ENCODE peak calls at places on chromosomes 2 and 18, in four cellular contexts. Q is endodermal cell, K is HCT116, O is kidney. A is an unnamed sample. For H3K4me1, the result is how much of the 10 kb centered on the place peaks cover.

GRCh38 chr2:3222636-3223035 is 155.0 kb downstream of the EIPR1 start:
- DNase-seq in Q (peak), O (no peak), K (no peak), A (no peak)

GRCh38 chr2:96325884-96326255 is 753 bp downstream of the ITPRIPL1 start:
- DNase-seq in Q (no peak), O (no peak), K (no peak), A (no peak)

GRCh38 chr2:39875182-39875913 is 96.3 kb upstream of the THUMPD2 start:
- DNase-seq in Q (no peak), O (peak), K (no peak), A (no peak)

GRCh38 chr18:58103339-58103930 is 59.4 kb downstream of the NEDD4L start:
- DNase-seq in K (no peak), Q (peak), O (no peak), A (no peak)

GRCh38 chr2:136297974-136298373 is 180.0 kb upstream of the CXCR4 start:
- DNase-seq in Q (no peak), O (no peak), K (no peak), A (no peak)

GRCh38 chr18:36381075-36381474 is 83.6 kb downstream of the FHOD3 start:
- DNase-seq in K (no peak), O (no peak), Q (no peak), A (no peak)

GRCh38 chr2:209938906-209939305 is 63.5 kb upstream of the RPE start:
- DNase-seq in Q (no peak), K (no peak), O (no peak), A (no peak)

GRCh38 chr2:15432642-15433261 is 128.4 kb downstream of the NBAS start:
- DNase-seq in Q (no peak), O (no peak), K (no peak), A (no peak)

GRCh38 chr2:183186296-183186695 is 62.1 kb downstream of the NUP35 start:
- DNase-seq in K (no peak), Q (no peak), O (no peak), A (no peak)

GRCh38 chr2:54083021-54083420 is 32.4 kb upstream of the ACYP2 start:
- DNase-seq in Q (peak), O (no peak), K (no peak), A (no peak)

GRCh38 chr2:6301426-6301825 is 564.3 kb downstream of the CMPK2 start:
- DNase-seq in K (no peak), Q (no peak), O (no peak), A (no peak)

GRCh38 chr2:197706839-197707207 is 1.7 kb downstream of the MARS2 start:
- DNase-seq in K (no peak), O (no peak), Q (peak), A (no peak)

GRCh38 chr2:66550826-66551225 is 115.9 kb downstream of the MEIS1 start:
- DNase-seq in Q (no peak), K (no peak), O (no peak), A (no peak)

GRCh38 chr2:108409768-108410167 is 32.0 kb downstream of the SULT1C4 start:
- DNase-seq in K (no peak), Q (no peak), O (no peak), A (no peak)

GRCh38 chr2:193187816-193188215 is 993.1 kb upstream of the TMEFF2 start:
- DNase-seq in O (no peak), Q (no peak), K (no peak), A (no peak)

GRCh38 chr2:170974304-170974993 is 45.4 kb downstream of the GORASP2 start:
- DNase-seq in Q (peak), K (no peak), O (no peak), A (no peak)

GRCh38 chr2:240505946-240506345 is 51.8 kb downstream of the ANKMY1 start:
- DNase-seq in K (no peak), O (peak), Q (peak), A (no peak)

GRCh38 chr18:6992761-6993160 is 124.8 kb downstream of the LAMA1 start:
- DNase-seq in O (no peak), K (no peak), Q (no peak), A (no peak)

GRCh38 chr2:199460101-199460671 is 2.4 kb upstream of the SATB2 start:
- DNase-seq in Q (no peak), O (no peak), K (peak), A (peak)

GRCh38 chr2:156818944-156819343 is 382.8 kb downstream of the GPD2 start:
- DNase-seq in K (no peak), O (no peak), Q (no peak), A (no peak)

GRCh38 chr2:130808482-130809268 is 28.0 kb upstream of the ARHGEF4 start:
- DNase-seq in O (no peak), Q (no peak), K (peak), A (no peak)

GRCh38 chr18:69127844-69128486 is 272.7 kb upstream of the DOK6 start:
- DNase-seq in Q (no peak), O (no peak), K (no peak), A (no peak)

GRCh38 chr18:63421514-63421913 is 762 bp downstream of the VPS4B start:
- DNase-seq in K (no peak), O (no peak), Q (no peak), A (no peak)

GRCh38 chr18:2237706-2238105 is 333.6 kb downstream of the METTL4 start:
- DNase-seq in Q (no peak), O (no peak), K (no peak), A (no peak)

GRCh38 chr2:48034295-48034694 is 128.0 kb upstream of the FBXO11 start:
- DNase-seq in Q (no peak), K (no peak), O (no peak), A (no peak)

GRCh38 chr2:240704651-240705050 is 13.0 kb downstream of the AQP12A start:
- DNase-seq in O (peak), K (no peak), Q (no peak), A (no peak)

GRCh38 chr18:68676913-68677312 is 38.0 kb downstream of the TMX3 start:
- DNase-seq in K (no peak), Q (no peak), O (no peak), A (no peak)

GRCh38 chr2:199370150-199370780 is 87.5 kb downstream of the SATB2 start:
- DNase-seq in Q (no peak), O (no peak), K (no peak), A (no peak)

GRCh38 chr2:172299741-172300140 is 127.6 kb upstream of the ITGA6 start:
- DNase-seq in K (no peak), Q (no peak), O (no peak), A (no peak)

GRCh38 chr18:21489119-21489750 is 111.3 kb downstream of the ESCO1 start:
- DNase-seq in K (peak), Q (peak), O (no peak), A (no peak)

GRCh38 chr2:239114119-239114581 is 266.3 kb downstream of the TWIST2 start:
- DNase-seq in Q (peak), O (no peak), K (no peak), A (no peak)

DNA sequence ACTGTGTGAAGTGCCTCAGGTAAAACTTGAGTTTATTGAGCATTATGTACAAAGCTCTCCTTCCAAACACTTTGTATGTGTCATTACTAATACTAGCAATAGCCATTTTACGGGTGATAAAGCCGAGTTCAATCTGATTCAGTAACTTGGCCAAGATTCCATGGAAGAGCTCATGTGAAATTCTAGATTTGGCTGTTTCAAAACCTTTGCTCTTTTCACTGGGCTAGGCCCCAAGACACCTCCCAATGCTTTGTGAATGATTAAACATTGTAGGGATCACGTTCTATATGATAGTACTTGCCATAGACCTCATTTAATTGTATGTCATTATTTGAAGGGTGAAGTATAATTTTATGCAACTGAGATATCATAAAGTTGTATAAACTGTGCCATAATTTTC is 8.9 kb upstream of the NFE2L2 start:
- DNase-seq in O (no peak), Q (no peak), K (no peak), A (no peak)
- H3K4me1 ChIP-seq in O (under half), Q (under half), K (under half), A (under half)

GRCh38 chr2:30235008-30235655 is 3.8 kb downstream of the LBH start:
- DNase-seq in Q (peak), K (no peak), O (no peak), A (no peak)
- H3K4me1 ChIP-seq in Q (under half), K (under half), O (under half), A (half or more)

GRCh38 chr2:186913870-186914269 is 64.9 kb upstream of the ZSWIM2 start:
- DNase-seq in O (no peak), Q (no peak), K (no peak), A (no peak)
- H3K4me1 ChIP-seq in O (under half), Q (under half), K (under half), A (under half)

GRCh38 chr2:128637481-128638155 is 318.9 kb upstream of the HS6ST1 start:
- DNase-seq in K (no peak), Q (peak), O (no peak), A (no peak)

GRCh38 chr2:128638311-128638710 is 319.6 kb upstream of the HS6ST1 start:
- DNase-seq in K (no peak), O (peak), Q (peak), A (no peak)

GRCh38 chr2:128636802-128637147 is 318.1 kb upstream of the HS6ST1 start:
- DNase-seq in K (no peak), Q (peak), O (peak), A (no peak)

GRCh38 chr2:128633501-128633900 is 314.8 kb upstream of the HS6ST1 start:
- DNase-seq in Q (no peak), O (no peak), K (no peak), A (no peak)

GRCh38 chr2:128635361-128635900 is 316.8 kb upstream of the HS6ST1 start:
- DNase-seq in O (peak), K (no peak), Q (peak), A (no peak)
- H3K4me1 ChIP-seq in O (under half), K (under half), Q (under half), A (under half)

GRCh38 chr2:196256585-196256984 is 85.2 kb upstream of the STK17B start:
- DNase-seq in O (no peak), K (no peak), Q (no peak), A (no peak)

GRCh38 chr2:196249860-196250259 is 78.5 kb upstream of the STK17B start:
- DNase-seq in O (no peak), Q (no peak), K (no peak), A (no peak)

GRCh38 chr2:196252408-196253114 is 81.2 kb upstream of the STK17B start:
- DNase-seq in O (no peak), K (no peak), Q (no peak), A (no peak)

GRCh38 chr2:196251132-196251531 is 79.8 kb upstream of the STK17B start:
- DNase-seq in K (no peak), O (no peak), Q (no peak), A (no peak)

GRCh38 chr2:196253115-196253484 is 81.7 kb upstream of the STK17B start:
- DNase-seq in Q (no peak), O (no peak), K (no peak), A (no peak)
- H3K4me1 ChIP-seq in Q (under half), O (under half), K (under half), A (under half)

DNA sequence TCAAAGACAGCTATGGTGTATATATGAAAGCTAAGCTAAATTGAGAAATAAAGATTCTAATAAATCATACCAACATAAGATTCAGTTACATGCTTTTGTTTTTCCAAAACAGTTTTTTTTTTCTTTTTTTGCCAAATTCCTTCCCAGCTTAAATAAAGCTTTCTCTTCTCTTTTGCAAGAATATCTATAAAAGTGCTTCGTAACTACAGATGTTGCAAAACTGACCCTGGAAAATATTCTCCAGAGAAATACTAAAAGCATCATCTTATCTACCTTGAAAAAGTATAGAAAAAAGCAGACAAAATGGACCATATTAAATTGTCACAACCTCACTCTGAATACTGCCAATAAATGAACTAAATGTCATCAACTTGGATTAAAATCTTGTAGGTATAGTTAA is 38.7 kb downstream of the FANCL start:
- DNase-seq in K (no peak), O (no peak), Q (no peak), A (no peak)
- H3K4me1 ChIP-seq in K (under half), O (under half), Q (under half), A (under half)

GRCh38 chr18:41996020-41996419 is 41.0 kb downstream of the PIK3C3 start:
- DNase-seq in O (no peak), K (no peak), Q (no peak), A (no peak)
- H3K4me1 ChIP-seq in O (under half), K (under half), Q (under half), A (under half)

GRCh38 chr2:217903859-217904613 is 98.8 kb downstream of the TNS1 start:
- DNase-seq in O (peak), K (no peak), Q (no peak), A (peak)

GRCh38 chr2:217904614-217904965 is 98.2 kb downstream of the TNS1 start:
- DNase-seq in Q (no peak), K (no peak), O (no peak), A (no peak)

GRCh38 chr2:217905906-217906305 is 96.9 kb downstream of the TNS1 start:
- DNase-seq in O (no peak), K (no peak), Q (no peak), A (no peak)

GRCh38 chr2:217906787-217907186 is 96.0 kb downstream of the TNS1 start:
- DNase-seq in Q (no peak), O (no peak), K (no peak), A (no peak)

DNA sequence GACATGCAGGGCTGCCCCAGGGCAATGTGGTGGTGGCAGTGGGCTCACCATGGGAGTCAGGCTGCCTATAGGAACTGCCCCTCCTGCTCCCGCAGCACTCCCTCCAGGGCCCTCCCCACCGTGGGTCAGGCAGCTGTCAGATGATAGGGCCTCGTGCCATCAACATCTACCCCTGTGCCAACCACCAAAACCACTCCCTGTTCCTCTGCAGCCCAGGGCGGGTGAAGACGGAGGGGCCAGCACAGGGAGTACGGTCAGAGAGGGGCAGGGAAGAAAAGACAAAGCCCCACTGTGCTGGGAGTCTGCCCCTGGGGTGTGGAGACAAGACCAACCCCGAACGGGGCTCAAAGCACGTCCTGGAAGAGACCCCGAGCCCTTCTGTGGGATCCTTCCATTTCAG is 97.4 kb downstream of the TNS1 start:
- DNase-seq in K (no peak), Q (no peak), O (no peak), A (peak)
- H3K4me1 ChIP-seq in K (under half), Q (under half), O (half or more), A (half or more)

GRCh38 chr2:101306410-101306809 is 2.1 kb downstream of the RNF149 start:
- DNase-seq in O (no peak), K (no peak), Q (no peak), A (no peak)
- H3K4me1 ChIP-seq in O (under half), K (under half), Q (under half), A (half or more)

GRCh38 chr2:20577495-20578235 is 73.2 kb downstream of the HS1BP3 start:
- DNase-seq in Q (no peak), O (peak), K (no peak), A (no peak)

GRCh38 chr2:20575935-20576597 is 74.8 kb downstream of the HS1BP3 start:
- DNase-seq in K (no peak), Q (no peak), O (peak), A (no peak)

GRCh38 chr2:20575414-20575813 is 75.5 kb downstream of the HS1BP3 start:
- DNase-seq in K (no peak), Q (no peak), O (peak), A (no peak)

GRCh38 chr2:20578266-20578894 is 72.5 kb downstream of the HS1BP3 start:
- DNase-seq in O (peak), Q (no peak), K (no peak), A (no peak)

GRCh38 chr2:20576598-20577115 is 74.2 kb downstream of the HS1BP3 start:
- DNase-seq in O (peak), Q (no peak), K (no peak), A (no peak)
- H3K4me1 ChIP-seq in O (half or more), Q (under half), K (under half), A (under half)